ENCODE peak calls at places on chromosomes 11 and 22, in four cellular contexts. One of them, this sample, is unnamed. For H3K4me1, the result is how much of the 10 kb centered on the place peaks cover.

GRCh38 chr11:65182258-65183170 is 786 bp downstream of the CAPN1 start:
- DNase-seq in A549: no peak
- DNase-seq in transverse colon: peak
- DNase-seq in K562: no peak
- DNase-seq in this sample: no peak

GRCh38 chr11:132122701-132123100 is 752.3 kb downstream of the NTM start:
- DNase-seq in A549: no peak
- DNase-seq in transverse colon: no peak
- DNase-seq in K562: no peak
- DNase-seq in this sample: no peak

GRCh38 chr11:120285256-120285655 is 39.8 kb upstream of the TLCD5 start:
- DNase-seq in A549: no peak
- DNase-seq in transverse colon: no peak
- DNase-seq in K562: no peak
- DNase-seq in this sample: no peak

GRCh38 chr11:34052608-34053160 is 1.2 kb downstream of the CAPRIN1 start:
- DNase-seq in A549: no peak
- DNase-seq in transverse colon: peak
- DNase-seq in K562: peak
- DNase-seq in this sample: no peak

GRCh38 chr11:19253817-19254216 is 13.1 kb upstream of the E2F8 start:
- DNase-seq in A549: no peak
- DNase-seq in transverse colon: no peak
- DNase-seq in K562: no peak
- DNase-seq in this sample: no peak

GRCh38 chr11:58059011-58059358 is 28.2 kb downstream of the OR6Q1 start:
- DNase-seq in A549: no peak
- DNase-seq in transverse colon: no peak
- DNase-seq in K562: no peak
- DNase-seq in this sample: no peak

GRCh38 chr22:40224702-40225101 is 47.0 kb downstream of the TNRC6B start:
- DNase-seq in A549: no peak
- DNase-seq in transverse colon: no peak
- DNase-seq in K562: no peak
- DNase-seq in this sample: no peak

GRCh38 chr11:8036986-8037385 is 44.0 kb upstream of the TUB start:
- DNase-seq in A549: no peak
- DNase-seq in transverse colon: no peak
- DNase-seq in K562: no peak
- DNase-seq in this sample: no peak

GRCh38 chr11:21475276-21475675 is 717.6 kb upstream of the ANO5 start:
- DNase-seq in A549: no peak
- DNase-seq in transverse colon: no peak
- DNase-seq in K562: no peak
- DNase-seq in this sample: no peak

GRCh38 chr11:115618428-115618827 is 114.2 kb upstream of the CADM1 start:
- DNase-seq in A549: no peak
- DNase-seq in transverse colon: no peak
- DNase-seq in K562: no peak
- DNase-seq in this sample: no peak

GRCh38 chr22:43183496-43184263 is 3.3 kb downstream of the TTLL12 start:
- DNase-seq in A549: no peak
- DNase-seq in transverse colon: no peak
- DNase-seq in K562: peak
- DNase-seq in this sample: no peak

GRCh38 chr11:124199702-124200101 is 16.6 kb downstream of the OR10D3 start:
- DNase-seq in A549: no peak
- DNase-seq in transverse colon: no peak
- DNase-seq in K562: no peak
- DNase-seq in this sample: no peak

GRCh38 chr22:50342651-50343540 is at the start of gene PPP6R2:
- DNase-seq in A549: no peak
- DNase-seq in transverse colon: peak
- DNase-seq in K562: peak
- DNase-seq in this sample: peak

GRCh38 chr22:39883057-39883456 is 10.5 kb downstream of the ENTHD1 start:
- DNase-seq in A549: no peak
- DNase-seq in transverse colon: no peak
- DNase-seq in K562: no peak
- DNase-seq in this sample: no peak

GRCh38 chr22:45163074-45163416 is 680 bp upstream of the NUP50 start:
- DNase-seq in A549: peak
- DNase-seq in transverse colon: peak
- DNase-seq in K562: peak
- DNase-seq in this sample: no peak

GRCh38 chr11:46541593-46542371 is 52.0 kb downstream of the AMBRA1 start:
- DNase-seq in A549: no peak
- DNase-seq in transverse colon: peak
- DNase-seq in K562: peak
- DNase-seq in this sample: no peak

GRCh38 chr11:73412308-73412707 is 36.1 kb downstream of the RELT start:
- DNase-seq in A549: no peak
- DNase-seq in transverse colon: no peak
- DNase-seq in K562: no peak
- DNase-seq in this sample: no peak

GRCh38 chr22:48577014-48577690 is 1250.5 kb downstream of the BRD1 start:
- DNase-seq in A549: no peak
- DNase-seq in transverse colon: no peak
- DNase-seq in K562: no peak
- DNase-seq in this sample: no peak

GRCh38 chr11:6351782-6352181 is 31.5 kb upstream of the CAVIN3 start:
- DNase-seq in A549: no peak
- DNase-seq in transverse colon: no peak
- DNase-seq in K562: no peak
- DNase-seq in this sample: no peak

GRCh38 chr11:124762077-124762623 is at the start of gene ESAM:
- DNase-seq in A549: peak
- DNase-seq in transverse colon: peak
- DNase-seq in K562: peak
- DNase-seq in this sample: no peak

GRCh38 chr11:117923773-117924172 is 5.4 kb downstream of the TMPRSS13 start:
- DNase-seq in A549: no peak
- DNase-seq in transverse colon: no peak
- DNase-seq in K562: no peak
- DNase-seq in this sample: no peak

GRCh38 chr11:93166867-93167266 is 30.9 kb downstream of the SLC36A4 start:
- DNase-seq in A549: no peak
- DNase-seq in transverse colon: no peak
- DNase-seq in K562: no peak
- DNase-seq in this sample: no peak

GRCh38 chr22:17013396-17014100 is 5.5 kb upstream of the GAB4 start:
- DNase-seq in A549: no peak
- DNase-seq in transverse colon: no peak
- DNase-seq in K562: no peak
- DNase-seq in this sample: no peak

GRCh38 chr22:27476729-27477128 is 324.8 kb downstream of the MN1 start:
- DNase-seq in A549: peak
- DNase-seq in transverse colon: no peak
- DNase-seq in K562: no peak
- DNase-seq in this sample: no peak

GRCh38 chr11:86888164-86888977 is 66.8 kb downstream of the FZD4 start:
- DNase-seq in A549: no peak
- DNase-seq in transverse colon: no peak
- DNase-seq in K562: no peak
- DNase-seq in this sample: no peak

GRCh38 chr11:111793863-111794262 is 27.7 kb upstream of the PPP2R1B start:
- DNase-seq in A549: no peak
- DNase-seq in transverse colon: no peak
- DNase-seq in K562: no peak
- DNase-seq in this sample: no peak

GRCh38 chr22:36775589-36775965 is 342 bp downstream of the IFT27 start:
- DNase-seq in A549: no peak
- DNase-seq in transverse colon: peak
- DNase-seq in K562: no peak
- DNase-seq in this sample: no peak

GRCh38 chr11:111733009-111733408 is 33.2 kb downstream of the PPP2R1B start:
- DNase-seq in A549: no peak
- DNase-seq in transverse colon: no peak
- DNase-seq in K562: no peak
- DNase-seq in this sample: peak

GRCh38 chr11:69377029-69377952 is 83.3 kb downstream of the MYEOV start:
- DNase-seq in A549: no peak
- DNase-seq in transverse colon: no peak
- DNase-seq in K562: no peak
- DNase-seq in this sample: no peak
- TF ChIP-seq EP300 in A549: no peak
- TF ChIP-seq EP300 in transverse colon: no peak
- TF ChIP-seq EP300 in K562: no peak
- TF ChIP-seq EP300 in this sample: no peak

DNA sequence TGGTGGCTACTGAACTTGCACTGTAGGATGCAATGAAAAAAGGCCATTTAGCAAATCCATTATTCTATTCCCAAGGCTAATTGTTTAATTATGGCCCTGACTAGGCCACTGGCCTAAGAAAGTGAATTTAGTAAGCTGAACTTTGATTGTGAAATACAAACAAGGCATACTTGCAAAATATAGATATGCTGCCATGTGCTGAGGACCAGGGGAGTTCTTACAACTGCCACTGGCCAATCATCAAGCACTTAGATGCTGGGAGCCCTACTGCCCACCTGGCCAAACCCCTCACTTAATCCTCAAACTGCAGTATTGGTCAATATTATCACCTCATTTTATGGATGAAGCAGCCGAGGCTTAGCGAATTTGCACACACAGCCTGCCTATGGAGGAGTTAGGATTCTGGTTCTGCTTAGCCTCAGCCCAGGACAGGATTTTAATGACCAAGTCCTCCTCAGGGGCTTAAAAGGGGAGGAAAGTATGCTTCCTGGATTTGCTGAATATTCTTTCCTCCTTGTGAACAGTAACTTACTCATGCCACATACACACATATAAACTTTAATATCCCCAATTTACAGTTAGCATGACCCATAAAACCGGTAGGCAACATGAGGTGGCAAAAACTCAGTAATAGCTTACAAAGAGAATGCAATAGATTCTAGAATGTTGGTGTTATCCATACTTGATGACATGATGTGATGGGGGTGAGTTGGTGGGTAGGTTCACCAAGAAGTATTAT is 39.3 kb downstream of the CD44 start:
- DNase-seq in A549: no peak
- DNase-seq in transverse colon: no peak
- DNase-seq in K562: no peak
- DNase-seq in this sample: no peak
- TF ChIP-seq POLR2A in A549: no peak
- TF ChIP-seq POLR2A in transverse colon: no peak
- TF ChIP-seq POLR2A in K562: no peak
- TF ChIP-seq POLR2A in this sample: no peak

GRCh38 chr11:325796-326591 is 5.3 kb upstream of the IFITM3 start:
- DNase-seq in A549: no peak
- DNase-seq in transverse colon: no peak
- DNase-seq in K562: no peak
- DNase-seq in this sample: peak
- H3K4me1 ChIP-seq in A549: under half
- H3K4me1 ChIP-seq in transverse colon: under half
- H3K4me1 ChIP-seq in K562: half or more
- H3K4me1 ChIP-seq in this sample: under half

DNA sequence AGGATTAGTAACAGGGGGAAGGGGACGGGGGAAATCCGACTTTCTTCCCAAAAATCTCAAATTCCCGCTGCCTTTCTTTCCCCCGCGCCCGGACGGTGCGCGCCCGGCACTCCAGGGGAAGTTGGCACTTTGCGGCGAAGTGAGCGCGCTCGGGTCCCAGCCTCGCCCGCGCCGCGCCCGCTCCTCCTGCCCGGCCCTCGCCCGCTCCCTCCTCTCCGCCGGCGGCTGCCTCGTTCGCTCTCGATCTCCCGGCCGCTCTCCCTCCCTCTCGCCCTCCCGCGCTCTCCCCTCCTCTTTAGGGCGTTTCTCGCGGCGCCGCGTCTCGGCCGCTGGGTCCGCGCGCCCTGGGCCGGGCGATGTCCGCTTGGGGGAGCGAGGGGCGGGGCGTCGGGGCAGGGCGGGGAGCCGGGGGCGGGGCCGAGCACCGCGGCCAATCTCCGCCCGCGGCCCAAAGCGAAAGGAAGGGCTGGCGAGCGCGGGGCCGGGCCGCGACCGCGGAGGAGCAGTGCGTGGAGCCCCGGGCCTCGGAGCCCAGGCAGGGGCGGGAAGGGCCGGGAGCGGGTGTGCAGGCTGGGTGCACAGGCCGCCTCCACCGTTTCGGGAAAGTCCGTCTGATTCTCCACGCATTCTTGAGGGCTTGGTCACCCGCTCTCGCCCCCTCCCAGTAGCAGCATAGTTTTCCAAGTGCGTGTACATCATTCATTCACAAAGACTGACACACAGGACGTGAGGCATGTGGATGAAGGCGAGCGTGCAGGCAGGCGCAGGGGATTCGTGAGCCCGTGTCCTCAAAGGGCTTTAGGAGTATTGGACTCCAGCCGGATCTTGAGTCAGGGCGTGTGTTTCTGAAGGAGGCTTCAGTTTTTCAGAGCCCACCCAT is 65.1 kb downstream of the ETS1 start:
- DNase-seq in A549: peak
- DNase-seq in transverse colon: peak
- DNase-seq in K562: peak
- DNase-seq in this sample: peak
- TF ChIP-seq EP300 in A549: no peak
- TF ChIP-seq EP300 in transverse colon: no peak
- TF ChIP-seq EP300 in K562: no peak
- TF ChIP-seq EP300 in this sample: peak

GRCh38 chr11:60764879-60765278 is 8.2 kb downstream of the MS4A15 start:
- DNase-seq in A549: no peak
- DNase-seq in transverse colon: no peak
- DNase-seq in K562: no peak
- DNase-seq in this sample: no peak
- TF ChIP-seq POLR2A in A549: no peak
- TF ChIP-seq POLR2A in transverse colon: no peak
- TF ChIP-seq POLR2A in K562: no peak
- TF ChIP-seq POLR2A in this sample: no peak

DNA sequence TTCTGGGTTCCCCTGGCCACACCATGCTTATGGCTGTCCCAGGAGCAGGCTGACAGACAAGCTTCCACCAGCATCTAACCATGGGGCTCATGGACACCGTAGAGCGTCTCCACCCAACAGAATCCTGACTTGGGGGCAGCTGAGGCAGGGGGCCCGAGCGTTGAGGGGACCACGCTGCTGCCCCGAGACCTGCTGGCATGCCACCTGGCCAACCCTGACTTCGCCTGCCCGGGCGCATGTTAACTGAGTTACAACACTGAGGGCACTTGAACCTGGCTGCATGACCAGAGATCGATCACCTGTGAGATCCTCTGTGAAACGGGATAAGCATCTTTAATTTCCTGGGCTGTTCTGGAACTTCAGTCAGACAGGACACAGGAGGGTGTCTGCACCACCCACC is 13.7 kb downstream of the PPM1F start:
- DNase-seq in A549: no peak
- DNase-seq in transverse colon: no peak
- DNase-seq in K562: no peak
- DNase-seq in this sample: no peak
- H3K4me1 ChIP-seq in A549: under half
- H3K4me1 ChIP-seq in transverse colon: half or more
- H3K4me1 ChIP-seq in K562: half or more
- H3K4me1 ChIP-seq in this sample: under half

This sample was measured in tibial nerve.